ENCODE peak calls at places on chromosome 10, in eight cellular contexts. B, F, M, E, W, V, J and H are unnamed samples. For H3K4me1, the result is how much of the 10 kb centered on the place peaks cover.

GRCh38 chr10:37975407-37975991 is 948 bp downstream of the ZNF25 start:
- DNase-seq in W (no peak), M (no peak), E (no peak), J (no peak), V (no peak), B (no peak), F (no peak), H (no peak)

GRCh38 chr10:60353519-60354258 is 36.0 kb downstream of the ANK3 start:
- DNase-seq in F (no peak), W (no peak), V (no peak), J (no peak), B (no peak), M (no peak), E (no peak), H (no peak)

GRCh38 chr10:9868499-9868898 is 1149.2 kb upstream of the CELF2 start:
- DNase-seq in B (no peak), V (no peak), M (no peak), E (no peak), F (no peak), W (no peak), J (no peak), H (no peak)

GRCh38 chr10:3623746-3624145 is 161.3 kb downstream of the KLF6 start:
- DNase-seq in F (no peak), M (peak), J (no peak), V (no peak), B (no peak), W (no peak), E (no peak), H (no peak)

GRCh38 chr10:122143238-122143841 is 127.8 kb upstream of the BTBD16 start:
- DNase-seq in F (no peak), J (no peak), V (no peak), W (no peak), E (no peak), B (no peak), M (no peak), H (no peak)

GRCh38 chr10:114281006-114281405 is 42.0 kb downstream of the VWA2 start:
- DNase-seq in W (no peak), J (peak), M (no peak), F (no peak), V (no peak), B (peak), E (no peak), H (no peak)

GRCh38 chr10:23051855-23052309 is 43.5 kb upstream of the MSRB2 start:
- DNase-seq in J (no peak), V (no peak), B (no peak), E (no peak), F (no peak), M (no peak), W (no peak), H (no peak)

GRCh38 chr10:14549496-14549895 is 218.8 kb upstream of the FRMD4A start:
- DNase-seq in J (no peak), W (no peak), B (no peak), E (no peak), M (no peak), F (no peak), V (no peak), H (no peak)

GRCh38 chr10:51747211-51747610 is 47.8 kb upstream of the CSTF2T start:
- DNase-seq in M (no peak), V (no peak), W (no peak), J (no peak), E (no peak), B (no peak), F (no peak), H (no peak)

GRCh38 chr10:71921319-71922027 is 42.7 kb upstream of the CHST3 start:
- DNase-seq in F (no peak), B (no peak), M (no peak), V (peak), W (no peak), J (no peak), E (no peak), H (peak)

GRCh38 chr10:86657396-86658011 is 3.2 kb downstream of the OPN4 start:
- DNase-seq in M (no peak), B (peak), E (no peak), F (no peak), J (peak), W (no peak), V (peak), H (peak)

GRCh38 chr10:13971586-13972475 is 358.9 kb downstream of the FRMD4A start:
- DNase-seq in F (peak), B (no peak), J (no peak), V (no peak), W (no peak), M (no peak), E (no peak), H (no peak)

GRCh38 chr10:69963178-69963834 is 89.3 kb upstream of the MACROH2A2 start:
- DNase-seq in V (no peak), F (no peak), W (no peak), E (peak), B (no peak), J (no peak), M (no peak), H (no peak)

GRCh38 chr10:118958984-118959916 is 70.3 kb upstream of the NANOS1 start:
- DNase-seq in F (no peak), V (peak), J (peak), M (no peak), E (peak), B (peak), W (no peak), H (peak)

GRCh38 chr10:43594944-43595589 is 11.2 kb upstream of the ZNF485 start:
- DNase-seq in F (peak), B (no peak), E (peak), J (no peak), W (no peak), V (no peak), M (no peak), H (no peak)

GRCh38 chr10:6247041-6247712 is 44.4 kb downstream of the PFKFB3 start:
- DNase-seq in W (no peak), J (no peak), F (peak), M (no peak), B (no peak), V (no peak), E (no peak), H (no peak)

GRCh38 chr10:47113907-47114500 is 186.0 kb upstream of the GDF10 start:
- DNase-seq in F (no peak), M (no peak), W (no peak), J (no peak), V (no peak), B (no peak), E (no peak), H (no peak)

GRCh38 chr10:71740069-71740468 is 20.5 kb upstream of the C10orf105 start:
- DNase-seq in V (peak), J (no peak), E (no peak), B (no peak), F (no peak), W (no peak), M (no peak), H (no peak)

GRCh38 chr10:59575269-59575668 is 134.4 kb downstream of the SLC16A9 start:
- DNase-seq in B (no peak), V (no peak), J (no peak), W (no peak), E (no peak), F (no peak), M (no peak), H (no peak)

GRCh38 chr10:110919349-110919931 is at the start of gene SHOC2:
- DNase-seq in J (peak), V (peak), E (peak), F (no peak), M (no peak), W (no peak), B (peak), H (peak)

GRCh38 chr10:33536508-33536907 is 202.0 kb upstream of the NRP1 start:
- DNase-seq in W (no peak), M (no peak), B (no peak), V (no peak), J (no peak), F (no peak), E (no peak), H (no peak)
- TF ChIP-seq POLR2A in W (no peak), M (no peak), B (no peak), V (no peak), J (no peak), F (no peak), E (no peak), H (no peak)

GRCh38 chr10:88911121-88911520 is 31.1 kb downstream of the STAMBPL1 start:
- DNase-seq in M (no peak), B (no peak), J (no peak), W (no peak), V (no peak), F (no peak), E (no peak), H (no peak)

GRCh38 chr10:88911851-88912250 is 31.8 kb downstream of the STAMBPL1 start:
- DNase-seq in F (no peak), B (no peak), M (no peak), V (no peak), J (no peak), E (no peak), W (no peak), H (no peak)

GRCh38 chr10:88915781-88916180 is 35.7 kb downstream of the STAMBPL1 start:
- DNase-seq in B (no peak), F (no peak), W (no peak), M (no peak), J (no peak), V (no peak), E (no peak), H (no peak)

GRCh38 chr10:88913803-88914202 is 33.8 kb downstream of the STAMBPL1 start:
- DNase-seq in J (no peak), B (no peak), M (no peak), W (no peak), F (no peak), E (no peak), V (no peak), H (no peak)

DNA sequence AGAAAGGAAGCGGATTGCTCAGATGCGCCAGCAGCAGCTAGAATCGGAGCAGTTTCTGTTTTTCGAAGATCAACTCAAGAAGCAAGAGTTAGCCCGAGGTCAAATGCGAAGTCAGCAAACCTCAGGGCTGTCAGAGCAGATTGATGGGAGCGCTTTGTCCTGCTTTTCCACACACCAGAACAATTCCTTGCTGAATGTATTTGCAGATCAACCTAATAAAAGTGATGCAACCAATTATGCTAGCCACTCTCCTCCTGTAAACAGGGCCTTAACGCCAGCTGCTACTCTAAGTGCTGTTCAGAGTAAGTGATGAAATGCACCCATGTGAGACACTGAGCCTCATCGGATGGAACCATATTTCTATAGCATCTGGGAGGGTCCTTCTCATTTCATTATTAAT is 33.1 kb downstream of the STAMBPL1 start:
- DNase-seq in F (no peak), M (no peak), V (no peak), J (no peak), E (no peak), B (no peak), W (no peak), H (peak)
- TF ChIP-seq POLR2AphosphoS5 in F (no peak), M (no peak), V (peak), J (no peak), E (peak), B (no peak), W (no peak), H (no peak)

GRCh38 chr10:124538669-124539068 is 77.0 kb downstream of the LHPP start:
- DNase-seq in F (no peak), M (no peak), J (no peak), E (no peak), V (no peak), W (no peak), B (no peak), H (no peak)

GRCh38 chr10:124536496-124537050 is 75.0 kb downstream of the LHPP start:
- DNase-seq in F (no peak), B (no peak), J (no peak), E (no peak), V (no peak), M (no peak), W (no peak), H (no peak)

GRCh38 chr10:124537891-124538290 is 76.3 kb downstream of the LHPP start:
- DNase-seq in M (no peak), V (no peak), B (no peak), F (no peak), J (no peak), E (no peak), W (no peak), H (no peak)

GRCh38 chr10:124535731-124536495 is 74.3 kb downstream of the LHPP start:
- DNase-seq in V (no peak), J (no peak), E (no peak), B (no peak), M (no peak), W (no peak), F (no peak), H (no peak)

DNA sequence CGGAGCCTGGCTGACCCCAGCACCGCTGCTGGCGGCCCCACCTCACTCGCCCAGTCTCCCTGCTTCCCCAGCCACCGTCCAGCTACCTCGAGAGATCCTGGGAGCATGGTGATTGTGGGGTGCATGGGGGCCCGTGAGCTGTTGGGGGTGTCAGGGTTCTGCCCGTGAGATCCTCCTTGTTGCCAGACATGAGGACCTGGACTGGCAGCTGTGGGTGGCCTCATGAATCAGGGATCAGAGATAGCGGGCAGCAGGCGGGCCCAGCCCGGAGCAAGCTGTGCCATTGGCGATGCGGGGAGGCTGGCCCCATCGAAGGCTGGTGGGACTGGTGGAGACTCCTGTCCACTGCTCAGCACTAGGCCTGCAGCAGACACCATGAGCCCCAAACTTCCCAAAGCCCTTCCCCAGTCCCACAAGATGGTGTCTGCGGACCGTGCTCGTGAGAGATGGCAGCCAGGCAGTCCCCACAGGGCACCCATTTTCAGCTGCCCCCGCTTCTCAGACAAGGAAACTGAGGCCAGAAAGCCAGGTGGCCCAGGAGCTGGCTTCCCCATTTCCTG is 75.6 kb downstream of the LHPP start:
- DNase-seq in E (no peak), V (no peak), M (no peak), B (no peak), F (no peak), W (no peak), J (no peak), H (no peak)
- H3K4me1 ChIP-seq in E (under half), V (under half), M (under half), B (under half), F (under half), W (under half), J (half or more), H (under half)

GRCh38 chr10:100370561-100370975 is 23.5 kb downstream of the SCD start:
- DNase-seq in M (peak), J (no peak), B (no peak), V (peak), F (no peak), E (no peak), W (no peak), H (no peak)

GRCh38 chr10:100373298-100374136 is 26.5 kb downstream of the SCD start:
- DNase-seq in F (peak), V (peak), M (peak), E (peak), W (peak), B (peak), J (peak), H (peak)

GRCh38 chr10:100372415-100373297 is 25.6 kb downstream of the SCD start:
- DNase-seq in W (no peak), V (no peak), F (no peak), B (no peak), M (no peak), J (no peak), E (no peak), H (no peak)

GRCh38 chr10:100368721-100369120 is 21.7 kb downstream of the SCD start:
- DNase-seq in V (no peak), F (no peak), B (no peak), M (no peak), W (no peak), E (no peak), J (no peak), H (no peak)

DNA sequence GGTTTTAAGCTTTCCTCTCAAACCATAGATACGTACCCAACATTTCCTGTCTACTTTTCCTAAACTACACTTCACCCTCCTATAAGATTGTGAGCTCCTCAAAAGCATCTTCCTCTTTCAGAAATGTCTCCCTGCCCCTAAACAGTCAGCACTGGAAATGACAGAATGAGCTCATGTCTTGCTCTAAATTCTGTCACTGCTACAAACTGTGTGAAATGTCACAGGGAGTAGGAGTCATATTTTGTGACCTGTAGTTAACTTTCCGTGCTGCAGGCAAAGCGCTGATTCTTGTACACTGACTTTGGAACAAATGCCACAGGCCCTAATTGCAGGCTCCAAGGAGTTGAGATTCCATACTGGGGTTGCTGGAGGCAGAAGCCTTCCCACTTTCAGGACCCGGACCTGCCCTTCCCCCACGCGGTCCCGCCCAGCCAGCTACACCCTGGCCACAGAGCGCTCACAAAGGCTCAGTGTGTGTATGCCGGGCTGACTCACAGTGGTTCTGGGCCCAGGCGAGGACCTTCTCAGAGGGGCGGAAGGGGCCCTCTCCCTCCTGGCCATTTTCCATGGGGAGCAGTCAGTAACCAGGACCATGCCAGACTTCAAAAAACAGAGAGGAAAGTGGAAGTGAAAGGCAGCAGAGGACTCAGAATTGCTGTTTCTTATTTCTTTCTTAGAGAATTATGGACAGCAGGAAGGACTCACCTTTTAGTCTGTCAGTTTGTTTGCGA is 24.1 kb downstream of the SCD start:
- DNase-seq in E (peak), B (peak), M (peak), V (peak), J (peak), W (peak), F (peak), H (peak)
- TF ChIP-seq POLR2A in E (no peak), B (no peak), M (peak), V (peak), J (no peak), W (peak), F (no peak), H (peak)

DNA sequence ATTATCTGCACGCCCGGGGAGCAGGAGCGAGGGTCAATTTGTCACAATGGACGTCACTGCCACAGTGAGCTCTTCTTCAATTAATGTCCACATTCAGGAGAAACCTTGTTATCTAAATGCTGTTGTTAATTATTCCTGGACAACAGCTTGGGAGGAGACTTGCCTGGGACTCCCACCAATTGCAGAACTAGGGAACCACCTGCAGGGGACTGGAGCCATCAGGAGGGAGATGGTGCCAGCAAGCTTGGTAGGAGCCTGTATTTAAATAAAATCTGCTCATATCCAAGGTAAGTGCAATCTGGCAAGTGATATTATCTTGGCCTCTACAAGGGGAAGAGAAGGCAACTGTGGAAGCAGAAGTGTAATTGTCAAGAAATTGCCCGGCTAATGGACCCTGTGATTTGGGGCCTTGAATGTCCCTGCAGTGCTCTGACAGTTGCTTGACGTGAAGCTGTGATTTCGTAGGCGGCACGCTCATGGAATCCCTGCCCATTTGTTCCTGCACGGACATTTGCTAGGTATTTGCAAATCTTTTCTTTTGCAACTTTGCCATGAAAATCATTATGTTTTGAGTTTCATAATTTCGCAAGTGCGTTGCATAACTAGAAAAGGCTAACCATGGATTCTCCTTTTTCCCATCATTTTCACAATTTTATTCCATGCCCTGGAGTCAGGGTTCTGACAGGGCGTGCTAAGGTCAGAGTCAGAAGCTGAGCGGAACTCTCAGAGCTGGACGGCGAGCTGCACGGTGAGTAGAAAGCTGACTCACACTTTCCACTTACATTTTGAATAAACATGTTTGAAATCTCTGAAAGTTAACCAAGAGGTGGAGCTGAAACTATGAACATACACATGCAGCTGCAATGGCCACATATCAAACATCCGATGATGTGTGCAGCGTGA is 84.8 kb upstream of the TCERG1L start:
- DNase-seq in J (no peak), M (no peak), E (no peak), B (no peak), F (no peak), W (no peak), V (no peak), H (peak)
- TF ChIP-seq POLR2AphosphoS5 in J (no peak), M (no peak), E (no peak), B (no peak), F (no peak), W (no peak), V (no peak), H (no peak)

GRCh38 chr10:28915989-28916588 is 238.8 kb downstream of the BAMBI start:
- DNase-seq in W (no peak), M (peak), F (no peak), J (no peak), V (no peak), E (no peak), B (no peak), H (no peak)
- H3K4me1 ChIP-seq in W (under half), M (half or more), F (under half), J (under half), V (under half), E (under half), B (under half), H (under half)

GRCh38 chr10:68900427-68901105 is 549 bp upstream of the DDX50 start:
- DNase-seq in B (no peak), E (no peak), J (peak), W (no peak), V (no peak), F (no peak), M (no peak), H (no peak)
- TF ChIP-seq POLR2A in B (no peak), E (no peak), J (peak), W (peak), V (no peak), F (peak), M (peak), H (peak)

DNA sequence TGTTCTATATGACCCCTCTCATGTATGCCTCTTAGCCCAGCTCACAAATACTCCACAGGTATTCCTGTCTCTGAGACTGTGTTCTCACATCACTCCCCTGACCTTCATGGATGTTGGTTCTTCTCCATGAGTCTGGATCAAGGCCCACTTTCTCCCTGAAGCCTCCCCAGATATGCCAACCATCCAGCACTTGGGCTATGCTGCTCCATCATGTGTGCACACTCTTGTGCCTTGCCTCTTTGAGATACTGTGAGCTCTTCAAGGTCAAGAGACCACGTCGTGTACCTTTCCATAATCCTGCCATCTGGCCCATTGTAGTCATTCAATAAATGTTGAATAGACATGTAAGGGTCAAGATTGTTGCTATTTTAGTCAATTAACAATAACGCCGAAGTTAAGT is 30.1 kb upstream of the TM9SF3 start:
- DNase-seq in B (no peak), J (no peak), V (no peak), E (no peak), W (no peak), F (no peak), M (no peak), H (no peak)
- TF ChIP-seq POLR2AphosphoS5 in B (no peak), J (no peak), V (no peak), E (no peak), W (no peak), F (no peak), M (no peak), H (no peak)

GRCh38 chr10:102595914-102596313 is 48.4 kb upstream of the TRIM8 start:
- DNase-seq in E (no peak), W (no peak), F (no peak), M (no peak), B (no peak), V (no peak), J (no peak), H (peak)
- H3K4me1 ChIP-seq in E (half or more), W (under half), F (half or more), M (half or more), B (under half), V (under half), J (half or more), H (under half)